ENCODE peak calls at places on chromosomes 2 and 18, in eight cellular contexts. C is aorta; F is PC-9; V is NCI-H2171; Q is effector CD4-positive, alpha-beta T cell; T is naive thymus-derived CD8-positive, alpha-beta T cell; N is right atrium auricular region; R is activated CD4-positive, alpha-beta T cell treated with anti-CD3 and anti-CD28 coated beads, Interleukin-2, amount 10 ng/mL, durations not matched to agents 7 days and 5 days. O is an unnamed sample.

GRCh38 chr2:45458909-45459563 is 152.0 kb downstream of the SRBD1 start:
- DNase-seq in C (no peak), F (peak), V (no peak), Q (no peak), T (no peak), N (peak), R (no peak), O (no peak)

GRCh38 chr18:9968081-9968848 is 54.4 kb downstream of the VAPA start:
- DNase-seq in C (no peak), F (no peak), V (no peak), Q (no peak), T (no peak), N (no peak), R (no peak), O (no peak)

GRCh38 chr2:3129867-3130266 is 247.8 kb downstream of the EIPR1 start:
- DNase-seq in C (no peak), F (no peak), V (peak), Q (no peak), T (no peak), N (no peak), R (no peak), O (no peak)

GRCh38 chr2:239263937-239264837 is 136.6 kb downstream of the HDAC4 start:
- DNase-seq in C (peak), F (no peak), V (no peak), Q (no peak), T (no peak), N (peak), R (peak), O (no peak)

GRCh38 chr18:50659091-50660003 is 99.5 kb downstream of the MAPK4 start:
- DNase-seq in C (peak), F (no peak), V (no peak), Q (no peak), T (no peak), N (no peak), R (no peak), O (no peak)

GRCh38 chr2:228257379-228257778 is 75.9 kb upstream of the SPHKAP start:
- DNase-seq in C (no peak), F (no peak), V (no peak), Q (no peak), T (no peak), N (no peak), R (no peak), O (no peak)

GRCh38 chr2:72893594-72894319 is 6.5 kb downstream of the SPR start:
- DNase-seq in C (no peak), F (peak), V (peak), Q (no peak), T (no peak), N (no peak), R (peak), O (peak)

GRCh38 chr2:219172231-219173154 is 2.7 kb upstream of the SLC23A3 start:
- DNase-seq in C (no peak), F (no peak), V (no peak), Q (no peak), T (no peak), N (no peak), R (no peak), O (no peak)

GRCh38 chr18:41695441-41695840 is 259.6 kb upstream of the PIK3C3 start:
- DNase-seq in C (no peak), F (no peak), V (no peak), Q (no peak), T (no peak), N (no peak), R (no peak), O (no peak)

GRCh38 chr2:73091164-73091563 is 19.7 kb upstream of the SFXN5 start:
- DNase-seq in C (no peak), F (no peak), V (no peak), Q (no peak), T (no peak), N (no peak), R (no peak), O (no peak)

O was measured in CD4-positive, CD25-positive, alpha-beta regulatory T cell.